ENCODE peak calls at places on chromosomes 1 and 21, in seven cellular contexts. H is endodermal cell; P is H9; K is CD4-positive, alpha-beta memory T cell; B is OCI-LY7; I is psoas muscle; O is spleen. C is an unnamed sample. For H3K4me1, the result is how much of the 10 kb centered on the place peaks cover.

GRCh38 chr1:15178571-15179484 is 25.3 kb downstream of the TMEM51 start:
- DNase-seq in H (no peak), P (no peak), K (no peak), B (no peak), I (no peak), O (no peak), C (no peak)

GRCh38 chr1:235601087-235601486 is 48.5 kb downstream of the GNG4 start:
- DNase-seq in H (peak), P (peak), K (no peak), B (peak), I (no peak), O (peak), C (peak)

GRCh38 chr21:44962481-44962966 is 22.7 kb downstream of the SLX9 start:
- DNase-seq in H (no peak), P (no peak), K (no peak), B (no peak), I (no peak), O (peak), C (no peak)

GRCh38 chr1:221810406-221810805 is 68.5 kb upstream of the DUSP10 start:
- DNase-seq in H (no peak), P (no peak), K (no peak), B (no peak), I (no peak), O (no peak), C (no peak)

GRCh38 chr1:203351037-203351625 is at the start of gene FMOD:
- DNase-seq in H (peak), P (peak), K (no peak), B (peak), I (peak), O (no peak), C (peak)

GRCh38 chr1:33182452-33182851 is 609 bp upstream of the TRIM62 start:
- DNase-seq in H (no peak), P (no peak), K (no peak), B (no peak), I (no peak), O (no peak), C (peak)

GRCh38 chr1:119987689-119988088 is 81.8 kb downstream of the NOTCH2 start:
- DNase-seq in H (no peak), P (no peak), K (no peak), B (no peak), I (no peak), O (no peak), C (no peak)

GRCh38 chr1:15154480-15155036 is 1.0 kb downstream of the TMEM51 start:
- DNase-seq in H (peak), P (peak), K (no peak), B (no peak), I (peak), O (no peak), C (peak)

GRCh38 chr1:157146244-157146643 is 8.0 kb upstream of the ETV3 start:
- DNase-seq in H (no peak), P (no peak), K (no peak), B (no peak), I (no peak), O (no peak), C (no peak)

GRCh38 chr1:239084459-239085080 is 301.8 kb upstream of the CHRM3 start:
- DNase-seq in H (no peak), P (no peak), K (no peak), B (no peak), I (no peak), O (no peak), C (no peak)

GRCh38 chr1:231983266-231984193 is 356.9 kb downstream of the DISC1 start:
- DNase-seq in H (peak), P (peak), K (no peak), B (no peak), I (no peak), O (no peak), C (no peak)

GRCh38 chr1:15411593-15412487 is 2.2 kb downstream of the EFHD2 start:
- DNase-seq in H (peak), P (no peak), K (peak), B (peak), I (no peak), O (peak), C (no peak)

GRCh38 chr1:209576798-209577197 is 6.7 kb upstream of the CAMK1G start:
- DNase-seq in H (peak), P (peak), K (peak), B (peak), I (peak), O (peak), C (peak)

GRCh38 chr21:44765231-44766013 is 36.2 kb downstream of the UBE2G2 start:
- DNase-seq in H (no peak), P (no peak), K (peak), B (no peak), I (no peak), O (peak), C (no peak)

GRCh38 chr1:234186037-234186688 is 187.1 kb upstream of the COA6 start:
- DNase-seq in H (peak), P (no peak), K (no peak), B (no peak), I (no peak), O (no peak), C (no peak)

GRCh38 chr1:25501235-25502058 is 42.0 kb upstream of the LDLRAP1 start:
- DNase-seq in H (peak), P (peak), K (peak), B (no peak), I (no peak), O (no peak), C (peak)

GRCh38 chr1:25504706-25505560 is 38.5 kb upstream of the LDLRAP1 start:
- DNase-seq in H (peak), P (no peak), K (no peak), B (peak), I (no peak), O (no peak), C (no peak)

GRCh38 chr1:25502957-25503356 is 40.4 kb upstream of the LDLRAP1 start:
- DNase-seq in H (peak), P (no peak), K (no peak), B (no peak), I (no peak), O (no peak), C (no peak)

GRCh38 chr1:25503551-25504426 is 39.6 kb upstream of the LDLRAP1 start:
- DNase-seq in H (peak), P (peak), K (peak), B (peak), I (peak), O (peak), C (peak)

DNA sequence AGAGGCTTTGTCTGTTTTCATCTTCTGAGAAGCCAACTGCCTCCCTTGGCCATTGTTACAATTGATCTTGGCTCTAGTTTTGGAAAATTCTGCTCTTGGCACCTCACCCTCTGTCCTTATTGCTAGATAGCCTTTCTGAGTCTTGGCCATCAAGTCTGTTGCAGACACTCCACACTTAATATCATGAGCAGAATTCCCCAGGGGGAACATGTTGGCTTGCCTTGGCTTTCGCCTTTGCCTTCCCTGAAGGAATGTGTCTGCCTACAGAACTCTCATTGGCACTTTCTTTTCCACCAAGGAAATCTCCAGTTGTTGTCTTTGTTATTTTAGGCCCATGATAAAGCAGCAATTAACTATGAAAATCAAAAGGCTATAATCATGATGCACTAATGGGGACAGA is 42.7 kb upstream of the LDLRAP1 start:
- DNase-seq in H (no peak), P (no peak), K (no peak), B (no peak), I (no peak), O (no peak), C (no peak)
- H3K27ac ChIP-seq in H (no peak), P (no peak), K (no peak), B (no peak), I (no peak), O (no peak), C (no peak)

DNA sequence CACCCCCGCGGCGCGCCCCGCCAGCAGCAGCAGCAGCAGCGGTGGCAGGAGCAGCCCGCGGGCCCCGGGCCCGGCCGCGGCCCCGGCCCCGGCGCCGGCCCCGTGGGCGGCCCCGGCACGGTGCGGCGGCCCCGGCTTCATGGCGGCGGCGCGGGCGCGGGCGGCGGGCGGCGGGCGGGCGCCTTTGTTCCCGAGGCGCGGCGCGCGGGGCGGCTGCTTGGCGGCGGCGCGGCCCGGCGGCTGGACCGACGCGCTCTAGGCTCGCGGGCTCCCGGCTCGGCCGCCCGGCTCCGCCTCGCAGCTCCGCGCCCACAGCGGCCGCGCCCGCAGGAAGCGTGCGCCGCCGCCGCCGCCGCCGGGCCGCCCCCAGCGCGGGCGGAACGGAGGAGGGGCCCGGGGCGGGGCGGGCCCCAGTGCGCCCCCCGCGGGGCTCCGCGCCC is at the start of gene SDC3:
- DNase-seq in H (no peak), P (no peak), K (no peak), B (no peak), I (no peak), O (peak), C (peak)
- H3K4me1 ChIP-seq in H (under half), P (under half), K (under half), B (under half), I (under half), O (half or more), C (under half)

DNA sequence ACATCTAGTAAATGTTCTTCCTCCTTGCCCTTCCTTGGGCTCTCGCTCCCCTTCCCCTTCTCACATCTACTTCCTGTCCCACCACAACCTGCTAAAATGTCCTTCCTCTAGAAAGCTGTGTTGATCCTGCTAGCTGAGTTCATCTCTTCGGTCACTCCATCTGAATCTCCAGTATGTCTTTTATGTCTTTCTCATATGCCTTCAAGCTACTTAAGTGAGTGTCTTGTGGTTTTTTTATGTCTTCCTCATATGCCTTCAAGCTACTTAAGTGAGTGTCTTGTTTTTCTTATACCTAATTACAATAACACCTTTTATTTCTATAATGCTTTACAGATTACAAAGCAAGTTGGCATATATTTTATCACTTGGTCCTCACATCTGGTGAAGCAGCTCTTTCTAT is 33.9 kb downstream of the CSF1 start:
- DNase-seq in H (no peak), P (no peak), K (no peak), B (no peak), I (no peak), O (no peak), C (no peak)
- H3K27ac ChIP-seq in H (no peak), P (no peak), K (no peak), B (no peak), I (no peak), O (no peak), C (no peak)

DNA sequence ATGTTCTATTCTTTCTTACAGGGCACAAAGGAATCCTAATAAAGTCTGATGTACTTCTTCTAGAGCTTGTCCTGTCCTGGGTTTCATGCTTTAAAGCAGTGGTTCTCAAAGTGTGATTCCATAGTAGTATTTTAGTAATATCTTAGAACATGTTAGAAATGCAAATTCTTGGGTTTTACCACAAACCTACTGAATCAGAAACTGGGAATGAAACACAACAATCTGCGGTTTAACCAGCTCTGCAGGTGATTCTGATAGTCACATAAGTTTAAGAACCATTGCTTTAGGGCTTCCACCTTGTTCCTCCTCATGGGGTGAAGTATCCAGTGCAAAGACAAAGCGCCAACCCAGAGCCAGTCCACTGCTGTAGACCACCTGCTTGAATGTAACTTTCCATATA is 41.1 kb downstream of the NGF start:
- DNase-seq in H (no peak), P (no peak), K (no peak), B (no peak), I (no peak), O (no peak), C (no peak)
- H3K4me1 ChIP-seq in H (under half), P (under half), K (under half), B (under half), I (under half), O (under half), C (under half)

DNA sequence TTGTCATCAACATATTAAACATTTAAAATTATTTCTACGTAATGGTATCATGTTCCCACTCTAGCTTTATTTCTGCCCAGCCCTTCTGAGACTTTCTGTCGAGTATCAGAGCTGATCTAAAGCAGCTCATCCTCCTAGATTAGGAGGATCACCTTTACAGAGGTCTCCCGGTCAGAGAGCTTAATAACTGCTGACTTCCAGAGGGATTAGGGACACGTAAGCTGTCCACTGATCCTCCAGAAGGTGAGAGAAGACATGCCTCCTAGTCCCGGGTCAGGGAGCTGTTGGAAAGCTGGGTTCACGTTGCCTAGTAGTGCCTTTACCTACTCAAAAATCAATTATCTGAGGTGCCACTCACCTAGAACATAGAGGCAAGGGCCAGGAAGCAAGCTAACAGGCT is 31.2 kb upstream of the NADK start:
- DNase-seq in H (no peak), P (no peak), K (no peak), B (no peak), I (no peak), O (peak), C (no peak)
- H3K27ac ChIP-seq in H (no peak), P (no peak), K (no peak), B (peak), I (no peak), O (no peak), C (peak)

GRCh38 chr1:167642501-167642826 is 12.4 kb downstream of the RCSD1 start:
- DNase-seq in H (no peak), P (no peak), K (no peak), B (no peak), I (no peak), O (no peak), C (no peak)

GRCh38 chr1:167643471-167643870 is 13.4 kb downstream of the RCSD1 start:
- DNase-seq in H (no peak), P (no peak), K (no peak), B (no peak), I (no peak), O (no peak), C (no peak)

GRCh38 chr1:167645161-167645560 is 15.1 kb downstream of the RCSD1 start:
- DNase-seq in H (no peak), P (no peak), K (no peak), B (no peak), I (no peak), O (no peak), C (no peak)

GRCh38 chr1:167645625-167646410 is 15.8 kb downstream of the RCSD1 start:
- DNase-seq in H (peak), P (no peak), K (no peak), B (no peak), I (no peak), O (no peak), C (no peak)

GRCh38 chr1:167644551-167644950 is 14.5 kb downstream of the RCSD1 start:
- DNase-seq in H (peak), P (no peak), K (no peak), B (no peak), I (no peak), O (no peak), C (no peak)
- H3K4me1 ChIP-seq in H (under half), P (under half), K (half or more), B (under half), I (under half), O (half or more), C (under half)

GRCh38 chr1:200372885-200373181 is 37.0 kb downstream of the ZNF281 start:
- DNase-seq in H (peak), P (no peak), K (no peak), B (no peak), I (no peak), O (no peak), C (no peak)
- H3K27ac ChIP-seq in H (no peak), P (no peak), K (no peak), B (no peak), I (no peak), O (no peak), C (no peak)

GRCh38 chr1:19465123-19465522 is 20.2 kb downstream of the CAPZB start:
- DNase-seq in H (no peak), P (no peak), K (no peak), B (no peak), I (no peak), O (no peak), C (no peak)
- H3K4me1 ChIP-seq in H (under half), P (under half), K (half or more), B (under half), I (half or more), O (half or more), C (half or more)

C was measured in neural progenitor cell.